ENCODE peak calls at places on chromosome 22, in four cellular contexts. D, H, O and S are unnamed samples.

GRCh38 chr22:27317156-27317555 is 484.4 kb downstream of the MN1 start:
- DNase-seq in O (no peak), D (peak), H (no peak), S (no peak)

GRCh38 chr22:48700566-48701295 is 1126.9 kb downstream of the BRD1 start:
- DNase-seq in O (no peak), D (no peak), H (no peak), S (no peak)

GRCh38 chr22:44623771-44624510 is 78.1 kb upstream of the PRR5 start:
- DNase-seq in D (peak), H (peak), O (no peak), S (peak)

GRCh38 chr22:21917959-21918261 is 34.7 kb downstream of the PPM1F start:
- DNase-seq in O (no peak), D (no peak), H (no peak), S (no peak)

GRCh38 chr22:38032681-38033521 is 24.3 kb upstream of the PICK1 start:
- DNase-seq in D (no peak), O (no peak), H (peak), S (peak)

GRCh38 chr22:49021926-49022815 is 805.5 kb downstream of the BRD1 start:
- DNase-seq in D (no peak), O (peak), H (no peak), S (no peak)

GRCh38 chr22:25627271-25627848 is 62.9 kb downstream of the GRK3 start:
- DNase-seq in O (no peak), H (no peak), D (peak), S (no peak)

GRCh38 chr22:40829131-40829530 is 10.0 kb upstream of the SLC25A17 start:
- DNase-seq in H (no peak), D (no peak), O (no peak), S (no peak)

GRCh38 chr22:45090364-45090960 is 73.3 kb upstream of the NUP50 start:
- DNase-seq in D (peak), O (no peak), H (peak), S (peak)

GRCh38 chr22:26610983-26611382 is 6.8 kb downstream of the CRYBB1 start:
- DNase-seq in H (no peak), D (no peak), O (no peak), S (peak)

GRCh38 chr22:25923952-25924351 is 182.0 kb downstream of the MYO18B start:
- DNase-seq in O (no peak), D (no peak), H (no peak), S (no peak)

DNA sequence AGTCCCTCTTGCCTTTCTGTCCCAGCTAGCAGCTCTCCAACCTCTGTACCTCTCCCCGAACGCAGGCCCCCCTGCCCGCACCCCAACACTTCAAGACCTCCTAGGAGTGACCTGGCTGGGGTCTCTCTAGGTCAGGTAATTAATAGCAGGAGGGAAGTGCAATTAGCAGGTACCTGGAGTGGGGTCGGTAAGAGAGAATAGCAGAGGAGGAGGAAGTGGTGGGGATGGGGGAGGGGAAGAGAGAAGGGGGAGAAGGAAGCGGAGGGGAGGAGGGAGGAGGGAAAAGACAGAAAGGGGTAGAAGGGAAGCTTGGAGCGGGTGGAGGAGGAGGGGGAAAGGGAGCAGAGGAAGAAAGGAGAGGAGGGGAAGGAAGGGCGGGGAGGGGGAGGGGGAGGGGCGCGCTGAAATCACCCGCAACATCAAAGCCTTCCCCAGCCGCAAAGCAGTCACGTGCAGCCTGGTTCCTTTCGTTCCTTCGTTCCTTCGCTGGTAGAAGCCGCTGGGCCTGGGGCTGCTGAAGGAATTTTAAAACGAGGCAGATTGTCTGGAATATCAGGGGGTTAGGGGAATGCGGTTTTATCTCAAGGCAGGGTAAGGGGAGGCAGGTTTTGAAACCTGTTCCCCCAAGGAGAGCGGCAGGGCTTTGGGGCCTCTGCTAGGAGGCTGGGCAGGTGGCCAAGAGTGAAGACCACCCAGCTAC is 29.3 kb upstream of the TCF20 start:
- DNase-seq in D (peak), H (no peak), O (no peak), S (no peak)
- H3K4me3 ChIP-seq in D (no peak), H (no peak), O (no peak), S (no peak)

DNA sequence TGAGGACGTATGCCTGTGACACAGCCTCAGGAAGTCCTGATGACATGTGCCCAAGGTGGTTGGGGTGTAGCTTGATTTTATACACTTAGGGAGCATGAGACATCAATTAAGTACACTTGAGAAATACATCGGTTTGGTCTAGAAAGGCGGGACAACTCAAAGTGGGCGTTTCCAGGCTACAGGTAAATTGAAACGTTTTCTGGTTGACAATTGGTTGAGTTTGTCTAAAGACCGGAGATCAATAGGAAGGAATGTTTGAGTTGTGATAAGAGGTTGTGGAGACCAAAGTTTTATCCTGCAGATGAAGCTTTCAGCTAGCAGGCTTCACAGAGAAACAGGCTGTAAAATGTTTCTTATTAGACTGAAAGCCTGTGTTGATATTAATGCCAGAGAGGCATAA is 6.8 kb downstream of the APOL3 start:
- DNase-seq in O (no peak), H (no peak), D (no peak), S (no peak)
- H3K4me3 ChIP-seq in O (no peak), H (no peak), D (no peak), S (no peak)

GRCh38 chr22:50242406-50242949 is 2.3 kb downstream of the TUBGCP6 start:
- DNase-seq in H (no peak), D (no peak), O (no peak), S (no peak)
- H3K4me3 ChIP-seq in H (peak), D (no peak), O (peak), S (peak)

DNA sequence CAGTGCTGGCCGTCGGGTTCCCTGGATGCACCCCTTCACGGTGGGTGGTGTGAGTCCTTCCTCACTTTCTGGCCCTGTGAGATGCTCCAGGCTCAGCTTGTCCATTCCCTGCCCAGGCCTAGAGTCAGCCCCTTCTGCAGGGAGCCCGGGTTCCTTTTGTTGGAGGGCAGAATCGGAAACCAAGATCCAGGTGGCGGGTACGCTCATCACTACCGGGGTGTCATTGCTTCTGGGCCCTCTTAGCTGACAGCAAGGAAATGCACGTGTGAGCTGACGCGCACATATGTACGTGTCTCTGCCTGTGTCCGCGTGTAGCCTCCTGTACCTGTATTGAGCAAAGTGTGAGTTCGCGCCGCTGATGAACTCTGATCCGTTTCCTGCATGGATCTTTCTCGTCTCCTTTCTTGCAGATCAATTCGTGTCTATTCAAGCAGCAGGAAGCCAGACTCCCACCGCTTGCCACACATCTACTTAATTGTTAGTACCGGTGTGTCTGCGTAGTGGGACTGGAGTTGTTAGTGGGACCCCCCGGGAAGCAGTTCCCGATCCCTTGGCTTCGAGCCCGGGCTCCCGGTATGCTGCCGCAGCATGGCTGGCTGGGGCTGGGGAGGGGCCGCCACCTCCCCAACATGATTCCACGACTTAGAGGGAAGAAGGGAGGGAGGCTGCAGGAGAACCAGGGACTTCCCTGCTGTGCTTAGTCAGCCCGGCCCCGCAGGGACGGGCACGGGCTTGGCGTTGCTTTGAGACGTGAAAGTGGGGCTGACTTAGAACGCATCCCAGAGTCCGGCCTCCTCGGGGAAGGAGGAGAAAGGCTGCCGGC is 35.9 kb upstream of the GRAMD4 start:
- DNase-seq in O (no peak), H (peak), D (peak), S (peak)
- H3K4me3 ChIP-seq in O (peak), H (no peak), D (no peak), S (no peak)

DNA sequence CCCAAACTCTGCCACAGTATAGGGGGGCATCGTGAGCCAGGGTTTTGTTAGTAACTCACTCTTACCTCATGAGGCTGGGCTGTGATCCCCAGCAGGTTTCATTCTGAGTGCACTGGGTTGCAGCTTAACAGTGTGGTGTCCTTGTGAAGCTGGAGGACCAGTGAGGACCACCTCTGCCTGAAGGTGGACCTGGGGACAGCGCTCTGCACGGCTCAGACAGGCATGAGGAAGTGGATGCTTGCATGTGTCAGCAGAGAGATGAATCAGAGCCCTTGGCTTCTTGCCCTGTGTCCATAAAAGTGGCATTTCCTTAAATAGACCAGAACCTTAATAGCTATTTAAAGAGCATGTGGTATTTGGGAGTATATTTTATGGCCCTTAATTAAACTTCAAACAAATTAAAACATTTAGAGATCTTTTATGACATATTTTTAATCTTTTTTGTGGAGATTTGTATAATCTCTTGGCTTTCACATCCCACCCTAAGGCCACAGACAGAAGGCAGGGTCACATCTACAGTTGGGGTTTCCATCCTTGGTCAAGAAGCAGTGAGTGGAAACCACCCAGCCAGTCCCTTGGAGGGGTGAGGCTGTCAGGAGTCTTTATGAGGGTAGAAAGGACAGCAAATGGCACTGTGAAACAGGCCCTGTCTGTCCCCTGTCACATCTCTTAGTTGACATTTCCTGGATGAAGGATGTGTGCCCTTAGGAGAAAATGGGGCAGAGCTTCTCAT is 24.8 kb upstream of the ADORA2A start:
- DNase-seq in H (peak), D (no peak), O (no peak), S (peak)
- H3K4me3 ChIP-seq in H (no peak), D (no peak), O (no peak), S (no peak)